ENCODE peak calls at places on chromosomes 2 and 18, in eight cellular contexts. U is Panc1; S is activated T-cell treated with anti-CD3 and anti-CD28 coated beads, Interleukin-2, amount 50 U/mL, for 4 hours; Y is activated naive CD8-positive, alpha-beta T cell treated with anti-CD3 and anti-CD28 coated beads, Interleukin-2, amount 10 ng/mL, durations not matched to agents 7 days and 5 days; T is K562; H is natural killer cell; L is GM12878; K is central memory CD8-positive, alpha-beta T cell. G is an unnamed sample.
A peak's percentile ranks its signal among the peaks of the same experiment; 100 is the strongest.

GRCh38 chr2:127984551-127984950 is 43.3 kb downstream of the SAP130 start:
- ATAC-seq in U (no peak), K (no peak), H (no peak), L (no peak), T (peak; percentile 53), S (no peak), Y (no peak), G (no peak)

GRCh38 chr2:24010477-24011277 is 792 bp downstream of the MFSD2B start:
- ATAC-seq in H (no peak), Y (peak; percentile 25), L (peak; percentile 45), S (no peak), K (no peak), T (peak; percentile 68), U (no peak), G (peak; percentile 39)

GRCh38 chr2:218285604-218286003 is 6.7 kb downstream of the TMBIM1 start:
- ATAC-seq in S (no peak), H (peak; percentile 26), L (no peak), T (no peak), Y (no peak), K (no peak), U (no peak), G (no peak)

GRCh38 chr18:77086656-77087390 is 45.8 kb downstream of the MBP start:
- ATAC-seq in K (no peak), S (no peak), U (peak; percentile 52), Y (no peak), T (no peak), L (no peak), H (peak; percentile 64), G (no peak)

GRCh38 chr2:1569879-1570450 is 156.7 kb downstream of the TPO start:
- ATAC-seq in Y (no peak), K (no peak), H (no peak), S (no peak), U (no peak), L (no peak), T (no peak), G (no peak)

GRCh38 chr2:10366601-10367270 is 64.0 kb downstream of the HPCAL1 start:
- ATAC-seq in K (no peak), T (no peak), Y (no peak), U (no peak), L (no peak), H (no peak), S (no peak), G (no peak)

GRCh38 chr18:6627621-6628020 is 101.9 kb upstream of the ARHGAP28 start:
- ATAC-seq in Y (no peak), L (no peak), T (no peak), U (no peak), K (no peak), S (no peak), H (no peak), G (no peak)

GRCh38 chr18:7273301-7273911 is 42.5 kb downstream of the LRRC30 start:
- ATAC-seq in H (no peak), U (no peak), L (no peak), Y (no peak), T (peak; percentile 29), S (no peak), K (no peak), G (no peak)

GRCh38 chr2:63364866-63365265 is 223.4 kb downstream of the WDPCP start:
- ATAC-seq in Y (no peak), L (no peak), T (no peak), K (no peak), H (no peak), U (no peak), S (no peak), G (no peak)

GRCh38 chr2:2600466-2600865 is 269.4 kb upstream of the MYT1L start:
- ATAC-seq in K (no peak), S (no peak), Y (no peak), T (no peak), L (no peak), U (no peak), H (no peak), G (no peak)

GRCh38 chr2:39849982-39850526 is 71.0 kb upstream of the THUMPD2 start:
- ATAC-seq in T (no peak), K (no peak), S (no peak), U (no peak), Y (no peak), H (no peak), L (no peak), G (no peak)

GRCh38 chr2:116809074-116809473 is 1005.4 kb upstream of the DDX18 start:
- ATAC-seq in T (no peak), S (no peak), U (peak; percentile 69), Y (no peak), H (no peak), L (no peak), K (no peak), G (no peak)

GRCh38 chr2:54440050-54440449 is 16.1 kb upstream of the SPTBN1 start:
- ATAC-seq in H (no peak), K (no peak), L (no peak), Y (no peak), T (no peak), S (no peak), U (no peak), G (no peak)

GRCh38 chr18:79223431-79223830 is 154.2 kb downstream of the ATP9B start:
- ATAC-seq in U (no peak), T (no peak), S (no peak), L (peak; percentile 50), H (no peak), Y (no peak), K (no peak), G (no peak)

G was measured in SK-N-SH treated with all-trans-retinoic acid at 6 μM for 48 hours.